ENCODE peak calls at places on chromosomes 12 and 14, in eight cellular contexts. One of them, this sample, is unnamed.

GRCh38 chr12:80763874-80764273 is 47.2 kb downstream of the MYF5 start:
- DNase-seq in substantia nigra: no peak
- DNase-seq in NCI-H748 treated with DMSO at 0.1 percent for 48 hours: peak
- DNase-seq in suprapubic skin: no peak
- DNase-seq in hippocampal formation: no peak
- DNase-seq in Karpas-422: peak
- DNase-seq in stimulated activated naive CD8-positive, alpha-beta T cell treated with anti-CD3 and anti-CD28 coated beads, Interleukin-15, amount 100 ng/mL, for 72 hours: no peak
- DNase-seq in colonic mucosa: no peak
- DNase-seq in this sample: peak

GRCh38 chr14:58690801-58691516 is 53.2 kb downstream of the DACT1 start:
- DNase-seq in stimulated activated naive CD8-positive, alpha-beta T cell treated with anti-CD3 and anti-CD28 coated beads, Interleukin-15, amount 100 ng/mL, for 72 hours: no peak
- DNase-seq in colonic mucosa: peak
- DNase-seq in hippocampal formation: no peak
- DNase-seq in substantia nigra: no peak
- DNase-seq in NCI-H748 treated with DMSO at 0.1 percent for 48 hours: peak
- DNase-seq in suprapubic skin: no peak
- DNase-seq in Karpas-422: no peak
- DNase-seq in this sample: peak

GRCh38 chr14:36773136-36773540 is 111.5 kb downstream of the PAX9 start:
- DNase-seq in suprapubic skin: no peak
- DNase-seq in hippocampal formation: no peak
- DNase-seq in Karpas-422: peak
- DNase-seq in stimulated activated naive CD8-positive, alpha-beta T cell treated with anti-CD3 and anti-CD28 coated beads, Interleukin-15, amount 100 ng/mL, for 72 hours: no peak
- DNase-seq in colonic mucosa: no peak
- DNase-seq in substantia nigra: no peak
- DNase-seq in NCI-H748 treated with DMSO at 0.1 percent for 48 hours: peak
- DNase-seq in this sample: peak

GRCh38 chr14:76810953-76811400 is 1.7 kb downstream of the ANGEL1 start:
- DNase-seq in NCI-H748 treated with DMSO at 0.1 percent for 48 hours: no peak
- DNase-seq in hippocampal formation: peak
- DNase-seq in Karpas-422: peak
- DNase-seq in substantia nigra: no peak
- DNase-seq in stimulated activated naive CD8-positive, alpha-beta T cell treated with anti-CD3 and anti-CD28 coated beads, Interleukin-15, amount 100 ng/mL, for 72 hours: peak
- DNase-seq in colonic mucosa: peak
- DNase-seq in suprapubic skin: no peak
- DNase-seq in this sample: peak

GRCh38 chr14:94787092-94787491 is 17.2 kb upstream of the GSC start:
- DNase-seq in stimulated activated naive CD8-positive, alpha-beta T cell treated with anti-CD3 and anti-CD28 coated beads, Interleukin-15, amount 100 ng/mL, for 72 hours: no peak
- DNase-seq in colonic mucosa: no peak
- DNase-seq in hippocampal formation: no peak
- DNase-seq in substantia nigra: no peak
- DNase-seq in suprapubic skin: no peak
- DNase-seq in Karpas-422: no peak
- DNase-seq in NCI-H748 treated with DMSO at 0.1 percent for 48 hours: no peak
- DNase-seq in this sample: no peak

GRCh38 chr12:111443586-111443985 is 37.9 kb downstream of the SH2B3 start:
- DNase-seq in Karpas-422: no peak
- DNase-seq in colonic mucosa: no peak
- DNase-seq in NCI-H748 treated with DMSO at 0.1 percent for 48 hours: no peak
- DNase-seq in stimulated activated naive CD8-positive, alpha-beta T cell treated with anti-CD3 and anti-CD28 coated beads, Interleukin-15, amount 100 ng/mL, for 72 hours: peak
- DNase-seq in hippocampal formation: no peak
- DNase-seq in substantia nigra: no peak
- DNase-seq in suprapubic skin: peak
- DNase-seq in this sample: no peak

GRCh38 chr14:45673420-45673819 is 420.4 kb upstream of the MIS18BP1 start:
- DNase-seq in NCI-H748 treated with DMSO at 0.1 percent for 48 hours: no peak
- DNase-seq in stimulated activated naive CD8-positive, alpha-beta T cell treated with anti-CD3 and anti-CD28 coated beads, Interleukin-15, amount 100 ng/mL, for 72 hours: no peak
- DNase-seq in Karpas-422: no peak
- DNase-seq in substantia nigra: no peak
- DNase-seq in colonic mucosa: no peak
- DNase-seq in suprapubic skin: no peak
- DNase-seq in hippocampal formation: no peak
- DNase-seq in this sample: no peak

GRCh38 chr14:55807059-55807499 is 227.1 kb downstream of the KTN1 start:
- DNase-seq in suprapubic skin: peak
- DNase-seq in colonic mucosa: peak
- DNase-seq in substantia nigra: no peak
- DNase-seq in stimulated activated naive CD8-positive, alpha-beta T cell treated with anti-CD3 and anti-CD28 coated beads, Interleukin-15, amount 100 ng/mL, for 72 hours: peak
- DNase-seq in Karpas-422: no peak
- DNase-seq in hippocampal formation: no peak
- DNase-seq in NCI-H748 treated with DMSO at 0.1 percent for 48 hours: peak
- DNase-seq in this sample: peak

GRCh38 chr12:24227550-24227949 is 278.1 kb upstream of the SOX5 start:
- DNase-seq in substantia nigra: no peak
- DNase-seq in Karpas-422: no peak
- DNase-seq in colonic mucosa: no peak
- DNase-seq in stimulated activated naive CD8-positive, alpha-beta T cell treated with anti-CD3 and anti-CD28 coated beads, Interleukin-15, amount 100 ng/mL, for 72 hours: no peak
- DNase-seq in hippocampal formation: no peak
- DNase-seq in suprapubic skin: no peak
- DNase-seq in NCI-H748 treated with DMSO at 0.1 percent for 48 hours: no peak
- DNase-seq in this sample: no peak

GRCh38 chr14:22814373-22814772 is 862 bp downstream of the SLC7A7 start:
- DNase-seq in NCI-H748 treated with DMSO at 0.1 percent for 48 hours: no peak
- DNase-seq in colonic mucosa: no peak
- DNase-seq in substantia nigra: no peak
- DNase-seq in Karpas-422: no peak
- DNase-seq in suprapubic skin: no peak
- DNase-seq in hippocampal formation: no peak
- DNase-seq in stimulated activated naive CD8-positive, alpha-beta T cell treated with anti-CD3 and anti-CD28 coated beads, Interleukin-15, amount 100 ng/mL, for 72 hours: no peak
- DNase-seq in this sample: no peak